ENCODE peak calls at places on chromosomes 5 and 9, in four cellular contexts. One of them, this sample, is unnamed. For H3K9me3, the result is how much of the 10 kb centered on the place peaks cover.

GRCh38 chr9:71285191-71285656 is 163.8 kb upstream of the TRPM3 start:
- DNase-seq in GM12878: no peak
- DNase-seq in H1: peak
- DNase-seq in HepG2: peak
- DNase-seq in this sample: peak

GRCh38 chr5:147336871-147337270 is 102.0 kb downstream of the STK32A start:
- DNase-seq in H1: no peak
- DNase-seq in GM12878: no peak
- DNase-seq in HepG2: no peak
- DNase-seq in this sample: no peak

GRCh38 chr5:42836070-42836769 is 24.5 kb upstream of the SELENOP start:
- DNase-seq in GM12878: no peak
- DNase-seq in H1: no peak
- DNase-seq in HepG2: no peak
- DNase-seq in this sample: no peak

GRCh38 chr5:28954074-28954473 is 1915.7 kb upstream of the CDH9 start:
- DNase-seq in H1: no peak
- DNase-seq in GM12878: no peak
- DNase-seq in HepG2: no peak
- DNase-seq in this sample: no peak

GRCh38 chr5:172896465-172896864 is 62.4 kb downstream of the ERGIC1 start:
- DNase-seq in HepG2: no peak
- DNase-seq in GM12878: no peak
- DNase-seq in H1: no peak
- DNase-seq in this sample: no peak

GRCh38 chr9:117521293-117521692 is 106.4 kb upstream of the ASTN2 start:
- DNase-seq in GM12878: no peak
- DNase-seq in HepG2: no peak
- DNase-seq in H1: no peak
- DNase-seq in this sample: no peak

GRCh38 chr9:116074658-116075057 is 78.9 kb upstream of the PAPPA start:
- DNase-seq in GM12878: no peak
- DNase-seq in H1: no peak
- DNase-seq in HepG2: no peak
- DNase-seq in this sample: no peak

GRCh38 chr5:16897284-16897704 is 38.8 kb downstream of the MYO10 start:
- DNase-seq in H1: no peak
- DNase-seq in GM12878: no peak
- DNase-seq in HepG2: no peak
- DNase-seq in this sample: no peak

GRCh38 chr9:135048758-135049284 is 38.6 kb upstream of the OLFM1 start:
- DNase-seq in HepG2: no peak
- DNase-seq in GM12878: no peak
- DNase-seq in H1: no peak
- DNase-seq in this sample: no peak

GRCh38 chr9:76379494-76379893 is 14.7 kb downstream of the RFK start:
- DNase-seq in GM12878: no peak
- DNase-seq in HepG2: no peak
- DNase-seq in H1: no peak
- DNase-seq in this sample: no peak

GRCh38 chr9:37373621-37374020 is 48.9 kb upstream of the GRHPR start:
- DNase-seq in GM12878: no peak
- DNase-seq in HepG2: no peak
- DNase-seq in H1: no peak
- DNase-seq in this sample: no peak

GRCh38 chr9:6015278-6016157 is at the start of gene RANBP6:
- DNase-seq in HepG2: peak
- DNase-seq in H1: peak
- DNase-seq in GM12878: peak
- DNase-seq in this sample: peak

GRCh38 chr9:35341021-35341420 is 148.9 kb upstream of the RUSC2 start:
- DNase-seq in H1: no peak
- DNase-seq in HepG2: no peak
- DNase-seq in GM12878: no peak
- DNase-seq in this sample: no peak

DNA sequence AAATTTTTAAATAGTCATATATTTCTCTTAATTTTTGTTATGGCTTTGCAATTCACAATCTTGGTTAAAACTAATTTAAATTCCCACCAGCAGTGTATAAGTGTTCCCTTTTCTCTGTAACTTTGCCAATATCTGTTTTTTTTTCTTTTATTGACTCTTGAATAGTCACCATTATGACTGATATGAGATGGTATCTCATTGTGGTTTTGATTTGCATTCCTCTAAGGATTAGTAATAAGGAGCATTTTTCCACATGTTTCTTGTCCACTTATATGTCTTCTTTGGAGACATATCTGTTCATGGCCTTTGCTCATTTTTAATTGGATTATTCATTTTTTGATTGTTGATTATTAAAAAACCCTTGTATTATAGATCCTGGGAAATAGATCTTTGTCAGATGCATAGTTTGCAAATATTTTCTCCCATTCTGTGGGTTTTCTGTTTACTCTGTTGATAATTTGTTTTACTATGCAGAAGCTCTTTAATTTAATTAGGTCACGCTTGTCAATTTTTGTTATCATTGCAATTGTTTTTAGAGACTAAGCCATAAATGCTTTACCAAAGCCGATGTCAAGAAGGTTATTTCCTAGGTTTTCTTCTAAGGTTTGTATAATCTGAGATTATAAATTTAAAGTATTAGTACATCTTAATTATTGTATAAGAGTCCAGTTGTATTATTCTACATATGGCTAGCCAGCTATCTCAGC is 610.9 kb downstream of the CHSY3 start:
- DNase-seq in HepG2: no peak
- DNase-seq in GM12878: no peak
- DNase-seq in H1: no peak
- DNase-seq in this sample: no peak
- H3K9ac ChIP-seq in HepG2: no peak
- H3K9ac ChIP-seq in GM12878: no peak
- H3K9ac ChIP-seq in H1: no peak
- H3K9ac ChIP-seq in this sample: no peak

GRCh38 chr9:7033611-7034010 is 275.8 kb downstream of the KDM4C start:
- DNase-seq in H1: no peak
- DNase-seq in HepG2: no peak
- DNase-seq in GM12878: no peak
- DNase-seq in this sample: no peak
- H3K9me3 ChIP-seq in H1: under half
- H3K9me3 ChIP-seq in HepG2: under half
- H3K9me3 ChIP-seq in GM12878: under half
- H3K9me3 ChIP-seq in this sample: under half

GRCh38 chr5:6525910-6526309 is 77.3 kb downstream of the UBE2QL1 start:
- DNase-seq in H1: peak
- DNase-seq in HepG2: peak
- DNase-seq in GM12878: no peak
- DNase-seq in this sample: peak
- TF ChIP-seq SUZ12 in H1: no peak
- TF ChIP-seq SUZ12 in HepG2: no peak
- TF ChIP-seq SUZ12 in GM12878: no peak
- TF ChIP-seq SUZ12 in this sample: no peak

GRCh38 chr5:84393969-84394368 is 9.3 kb upstream of the EDIL3 start:
- DNase-seq in GM12878: no peak
- DNase-seq in HepG2: no peak
- DNase-seq in H1: no peak
- DNase-seq in this sample: no peak
- H3K9ac ChIP-seq in GM12878: no peak
- H3K9ac ChIP-seq in HepG2: no peak
- H3K9ac ChIP-seq in H1: no peak
- H3K9ac ChIP-seq in this sample: no peak

GRCh38 chr9:65432051-65432450 is 147.0 kb upstream of the FOXD4L5 start:
- DNase-seq in HepG2: no peak
- DNase-seq in H1: no peak
- DNase-seq in GM12878: no peak
- DNase-seq in this sample: no peak
- H3K9me3 ChIP-seq in HepG2: under half
- H3K9me3 ChIP-seq in H1: half or more
- H3K9me3 ChIP-seq in GM12878: under half
- H3K9me3 ChIP-seq in this sample: under half

GRCh38 chr5:2135833-2136232 is 253.1 kb upstream of the IRX4 start:
- DNase-seq in H1: no peak
- DNase-seq in HepG2: no peak
- DNase-seq in GM12878: no peak
- DNase-seq in this sample: no peak
- TF ChIP-seq SUZ12 in H1: no peak
- TF ChIP-seq SUZ12 in HepG2: no peak
- TF ChIP-seq SUZ12 in GM12878: no peak
- TF ChIP-seq SUZ12 in this sample: no peak

DNA sequence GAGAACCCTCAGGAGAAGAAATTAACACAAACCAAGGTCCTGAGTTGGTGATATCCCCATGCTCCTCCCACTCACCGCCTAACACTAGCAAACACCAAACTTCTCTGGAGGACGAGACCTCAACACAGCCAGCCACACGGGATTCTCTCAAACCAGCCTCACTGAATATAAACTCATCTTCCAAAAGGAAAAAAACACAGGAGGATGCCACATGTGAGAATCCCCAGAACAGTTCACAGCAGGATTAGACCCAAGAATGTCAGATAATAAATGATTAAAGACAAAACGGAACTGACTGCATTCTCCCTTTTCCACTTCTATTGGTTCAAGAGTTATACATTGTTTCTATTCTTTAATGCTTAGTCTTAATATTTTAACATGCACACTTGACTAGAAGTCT is 89.2 kb downstream of the LPAR1 start:
- DNase-seq in H1: no peak
- DNase-seq in GM12878: no peak
- DNase-seq in HepG2: no peak
- DNase-seq in this sample: no peak
- H3K9ac ChIP-seq in H1: no peak
- H3K9ac ChIP-seq in GM12878: no peak
- H3K9ac ChIP-seq in HepG2: no peak
- H3K9ac ChIP-seq in this sample: no peak

This sample was measured in NT2/D1.